ENCODE peak calls at places on chromosomes 11 and 22, in four cellular contexts. N, Y, M and D are unnamed samples.

GRCh38 chr11:110730773-110731172 is 18.5 kb upstream of the ARHGAP20 start:
- DNase-seq in N (no peak), Y (no peak), M (no peak), D (no peak)

GRCh38 chr22:26515938-26516337 is 3.7 kb upstream of the TFIP11 start:
- DNase-seq in N (no peak), Y (no peak), M (no peak), D (peak)

GRCh38 chr11:10412266-10412665 is 42.8 kb upstream of the AMPD3 start:
- DNase-seq in N (no peak), Y (no peak), M (no peak), D (no peak)

GRCh38 chr22:40857309-40857851 is 432 bp downstream of the XPNPEP3 start:
- DNase-seq in N (no peak), Y (no peak), M (no peak), D (no peak)

GRCh38 chr11:79092791-79093313 is 348.0 kb downstream of the TENM4 start:
- DNase-seq in N (peak), Y (no peak), M (peak), D (no peak)

GRCh38 chr11:47178305-47178704 is 1.6 kb upstream of the ARFGAP2 start:
- DNase-seq in N (no peak), Y (no peak), M (no peak), D (no peak)

GRCh38 chr11:116986521-116987105 is 111.6 kb downstream of the SIK3 start:
- DNase-seq in N (peak), Y (no peak), M (peak), D (no peak)

GRCh38 chr11:6468712-6469495 is 4.8 kb downstream of the TRIM3 start:
- DNase-seq in N (peak), Y (peak), M (no peak), D (peak)

GRCh38 chr11:10612217-10612862 is 43.9 kb upstream of the LYVE1 start:
- DNase-seq in N (no peak), Y (no peak), M (no peak), D (no peak)

GRCh38 chr22:33467067-33467466 is 408.9 kb upstream of the SYN3 start:
- DNase-seq in N (no peak), Y (no peak), M (no peak), D (no peak)

GRCh38 chr11:73402834-73403185 is 26.6 kb downstream of the RELT start:
- DNase-seq in N (no peak), Y (peak), M (no peak), D (no peak)

GRCh38 chr11:78196661-78197091 is 8.0 kb downstream of the USP35 start:
- DNase-seq in N (no peak), Y (no peak), M (no peak), D (no peak)

GRCh38 chr22:24450600-24450999 is 23.2 kb downstream of the ADORA2A start:
- DNase-seq in N (no peak), Y (no peak), M (no peak), D (no peak)

GRCh38 chr11:32829680-32830412 is at the start of gene PRRG4:
- DNase-seq in N (peak), Y (peak), M (no peak), D (no peak)

GRCh38 chr11:63767415-63768231 is 952 bp downstream of the ZFTA start:
- DNase-seq in N (peak), Y (peak), M (peak), D (peak)

GRCh38 chr11:134654161-134654915 is 242.3 kb upstream of the B3GAT1 start:
- DNase-seq in N (no peak), Y (no peak), M (no peak), D (no peak)

GRCh38 chr11:133934096-133934495 is 22.7 kb downstream of the IGSF9B start:
- DNase-seq in N (no peak), Y (no peak), M (no peak), D (no peak)

GRCh38 chr22:44096736-44097135 is 72.6 kb downstream of the PARVB start:
- DNase-seq in N (no peak), Y (no peak), M (no peak), D (no peak)

GRCh38 chr11:12045914-12046635 is 37.6 kb upstream of the DKK3 start:
- DNase-seq in N (no peak), Y (no peak), M (no peak), D (no peak)

GRCh38 chr11:59706518-59707285 is 6.9 kb downstream of the OR10V1 start:
- DNase-seq in N (peak), Y (no peak), M (peak), D (no peak)

GRCh38 chr22:47839586-47840245 is 1077.3 kb downstream of the TBC1D22A start:
- DNase-seq in N (no peak), Y (no peak), M (no peak), D (no peak)

GRCh38 chr22:30866811-30867271 is 101.7 kb downstream of the MORC2 start:
- DNase-seq in N (no peak), Y (no peak), M (no peak), D (no peak)

GRCh38 chr11:47269002-47269828 is 718 bp upstream of the MADD start:
- DNase-seq in N (peak), Y (peak), M (peak), D (peak)

GRCh38 chr11:19763315-19763714 is 50.7 kb downstream of the NAV2 start:
- DNase-seq in N (no peak), Y (no peak), M (no peak), D (no peak)

GRCh38 chr22:48185071-48185470 is 1422.6 kb downstream of the TBC1D22A start:
- DNase-seq in N (no peak), Y (no peak), M (no peak), D (no peak)

GRCh38 chr22:22999473-22999872 is 70.8 kb upstream of the GNAZ start:
- DNase-seq in N (peak), Y (no peak), M (no peak), D (no peak)

GRCh38 chr22:19094393-19094997 is 27.7 kb downstream of the DGCR2 start:
- DNase-seq in N (no peak), Y (no peak), M (no peak), D (no peak)

GRCh38 chr11:2298131-2298794 is 3.5 kb downstream of the C11orf21 start:
- DNase-seq in N (no peak), Y (no peak), M (no peak), D (no peak)

GRCh38 chr22:27620367-27621154 is 181.0 kb downstream of the MN1 start:
- DNase-seq in N (no peak), Y (no peak), M (no peak), D (no peak)

GRCh38 chr11:64890084-64890944 is 11.9 kb upstream of the EHD1 start:
- DNase-seq in N (no peak), Y (no peak), M (no peak), D (no peak)

GRCh38 chr11:59437770-59438169 is 1.5 kb downstream of the OR5A1 start:
- DNase-seq in N (no peak), Y (no peak), M (no peak), D (no peak)

GRCh38 chr22:49957826-49958461 is 2.6 kb upstream of the PIM3 start:
- DNase-seq in N (no peak), Y (no peak), M (no peak), D (no peak)

GRCh38 chr22:48021946-48022345 is 1259.5 kb downstream of the TBC1D22A start:
- DNase-seq in N (no peak), Y (no peak), M (no peak), D (no peak)